ENCODE peak calls at places on chromosomes 5 and 9, in five cellular contexts. C is body of pancreas, F is heart right ventricle, L is tibial nerve, U is left lung. G is an unnamed sample. For H3K4me1, the result is how much of the 10 kb centered on the place peaks cover.

GRCh38 chr5:138502121-138502520 is 36.8 kb downstream of the EGR1 start:
- DNase-seq in C (no peak), F (no peak), L (no peak), U (no peak), G (no peak)

GRCh38 chr9:114671605-114672004 is 10.4 kb downstream of the TEX48 start:
- DNase-seq in C (peak), F (no peak), L (no peak), U (no peak), G (no peak)

GRCh38 chr9:69086312-69086711 is 50.8 kb downstream of the FXN start:
- DNase-seq in C (no peak), F (no peak), L (no peak), U (no peak), G (no peak)

GRCh38 chr5:134568761-134569725 is 43.6 kb downstream of the JADE2 start:
- DNase-seq in C (peak), F (peak), L (peak), U (peak), G (peak)

GRCh38 chr9:109640232-109641078 is 139.5 kb upstream of the PALM2AKAP2 start:
- DNase-seq in C (peak), F (peak), L (no peak), U (peak), G (peak)

GRCh38 chr5:15807248-15807647 is 307.3 kb downstream of the FBXL7 start:
- DNase-seq in C (no peak), F (no peak), L (no peak), U (no peak), G (no peak)

GRCh38 chr9:105676351-105676923 is 14.2 kb downstream of the TAL2 start:
- DNase-seq in C (no peak), F (no peak), L (no peak), U (no peak), G (no peak)

GRCh38 chr5:69084903-69085302 is 8.9 kb upstream of the SLC30A5 start:
- DNase-seq in C (no peak), F (no peak), L (no peak), U (no peak), G (no peak)

GRCh38 chr9:127776195-127776918 is 2.1 kb downstream of the SH2D3C start:
- DNase-seq in C (no peak), F (no peak), L (no peak), U (peak), G (peak)

GRCh38 chr9:110555971-110556370 is 23.6 kb downstream of the SVEP1 start:
- DNase-seq in C (peak), F (peak), L (peak), U (no peak), G (peak)

GRCh38 chr5:132086277-132086794 is 12.7 kb downstream of the CSF2 start:
- DNase-seq in C (peak), F (peak), L (no peak), U (peak), G (no peak)

GRCh38 chr5:1294839-1295649 is at the start of gene TERT:
- DNase-seq in C (no peak), F (no peak), L (no peak), U (peak), G (peak)

GRCh38 chr5:137778772-137779564 is 24.8 kb upstream of the HNRNPA0 start:
- DNase-seq in C (no peak), F (no peak), L (no peak), U (no peak), G (no peak)

DNA sequence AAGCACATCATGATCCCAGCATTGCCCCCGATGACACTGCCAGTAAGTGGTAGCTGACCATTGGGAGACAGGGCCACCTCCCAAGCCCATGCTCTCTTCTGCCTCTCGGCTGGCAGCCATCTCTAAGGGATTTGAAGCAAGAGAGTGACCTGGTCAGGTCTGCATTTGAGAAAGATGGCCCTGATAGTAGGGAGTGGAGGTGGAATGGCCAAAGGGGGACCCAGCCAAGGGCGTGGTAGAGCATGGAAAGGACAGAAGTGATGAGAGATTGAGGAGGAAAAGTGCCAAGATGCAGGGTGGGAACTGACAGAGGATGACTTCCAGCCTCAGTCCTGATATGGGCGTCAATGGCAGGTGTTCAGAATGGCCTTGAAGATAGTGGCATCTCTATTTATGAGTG is 9.0 kb downstream of the ABL1 start:
- DNase-seq in C (no peak), F (no peak), L (no peak), U (no peak), G (no peak)
- H3K4me1 ChIP-seq in C (half or more), F (half or more), L (under half), U (half or more), G (half or more)

DNA sequence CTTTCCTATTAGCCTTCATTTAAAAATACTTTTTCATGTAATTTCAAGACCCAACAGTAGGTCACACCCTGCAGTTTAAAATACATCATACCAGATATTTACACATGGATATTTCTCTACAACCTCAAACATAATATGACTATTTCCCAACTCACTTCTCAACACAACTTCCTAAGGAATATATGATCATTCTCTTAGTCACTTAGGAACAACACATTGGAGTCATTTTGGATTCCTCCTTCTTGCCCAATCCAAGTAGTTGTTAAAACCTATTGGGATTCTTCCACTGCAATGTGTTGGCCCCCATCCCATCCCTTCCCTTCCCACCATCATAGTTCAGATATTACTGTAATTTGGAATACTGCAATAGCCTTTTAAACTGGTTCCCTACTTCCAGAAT is 145.5 kb downstream of the DCP2 start:
- DNase-seq in C (no peak), F (no peak), L (peak), U (no peak), G (no peak)
- TF ChIP-seq CTCF in C (no peak), F (no peak), L (no peak), U (no peak), G (no peak)

DNA sequence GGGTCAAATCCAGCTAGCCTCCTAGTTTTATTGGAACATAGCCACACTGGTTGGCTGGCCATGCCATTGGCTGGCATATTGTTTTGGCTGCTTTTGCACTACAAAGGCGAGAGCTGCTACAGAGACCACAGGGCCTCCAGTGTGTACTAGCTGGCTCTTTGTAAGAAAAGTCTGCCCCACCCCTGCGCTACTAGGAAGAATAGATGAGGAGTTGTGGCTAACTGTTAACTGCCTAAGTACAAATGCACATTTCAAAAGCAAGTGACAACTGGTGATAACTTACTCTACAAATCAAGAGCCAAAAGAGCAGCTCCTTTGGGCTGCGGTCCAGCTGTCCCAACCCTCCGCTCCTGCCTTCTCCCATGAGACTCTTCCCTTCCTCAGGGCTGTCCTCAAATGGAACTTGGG is 63.9 kb downstream of the SERINC5 start:
- DNase-seq in C (no peak), F (peak), L (no peak), U (no peak), G (no peak)
- H3K4me3 ChIP-seq in C (no peak), F (no peak), L (no peak), U (no peak), G (no peak)

GRCh38 chr9:125890793-125891192 is 143.6 kb downstream of the PBX3 start:
- DNase-seq in C (no peak), F (no peak), L (no peak), U (no peak), G (no peak)
- H3K4me1 ChIP-seq in C (under half), F (under half), L (under half), U (under half), G (under half)

GRCh38 chr5:141412853-141413539 is at the start of gene PCDHGA10:
- DNase-seq in C (no peak), F (no peak), L (no peak), U (no peak), G (no peak)
- TF ChIP-seq CTCF in C (peak), F (peak), L (peak), U (peak), G (peak)

DNA sequence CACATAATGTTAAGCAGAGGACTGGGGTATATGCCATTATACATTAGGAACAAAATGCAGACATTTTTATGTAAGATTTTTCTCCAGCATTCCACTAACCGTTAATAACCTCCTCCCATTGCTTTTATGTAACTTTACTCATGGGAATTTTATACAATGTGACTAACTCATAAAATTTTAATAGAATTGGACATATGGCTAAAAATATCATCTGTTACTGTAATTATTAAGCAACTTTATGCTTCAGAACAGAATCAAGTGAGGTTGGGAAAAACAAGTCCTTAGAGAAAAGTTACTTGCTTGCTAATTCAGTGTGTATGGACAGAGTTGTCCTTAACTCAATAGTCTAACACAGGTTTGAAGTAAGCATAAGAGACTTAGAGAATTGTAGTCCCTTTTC is 54.8 kb upstream of the PCSK1 start:
- DNase-seq in C (no peak), F (no peak), L (no peak), U (no peak), G (no peak)
- H3K4me3 ChIP-seq in C (no peak), F (no peak), L (no peak), U (no peak), G (no peak)

GRCh38 chr9:2299156-2299842 is 284.2 kb downstream of the SMARCA2 start:
- DNase-seq in C (peak), F (no peak), L (no peak), U (peak), G (peak)
- H3K4me1 ChIP-seq in C (under half), F (under half), L (under half), U (under half), G (under half)

DNA sequence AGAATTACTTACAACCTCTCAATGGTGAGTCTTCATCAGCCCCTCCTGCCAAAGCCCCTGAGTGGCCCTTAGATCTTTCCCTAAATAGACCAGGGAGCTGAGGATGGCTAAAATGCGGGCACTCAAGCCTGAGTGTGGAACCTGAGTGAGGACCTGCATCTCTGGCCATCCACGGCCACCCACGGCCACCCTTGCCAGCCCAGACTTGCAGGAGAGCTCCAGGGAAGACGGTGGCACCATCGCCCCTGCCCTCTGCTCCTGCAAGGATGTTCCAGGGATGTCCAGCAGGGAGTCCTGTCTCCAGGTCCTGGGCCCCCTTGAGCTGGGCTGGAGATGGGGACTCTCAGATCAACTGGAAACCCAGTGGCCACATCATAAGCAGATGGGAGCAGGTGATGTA is 68.2 kb upstream of the OLFM1 start:
- DNase-seq in C (no peak), F (no peak), L (no peak), U (no peak), G (no peak)
- TF ChIP-seq CTCF in C (no peak), F (no peak), L (no peak), U (no peak), G (no peak)

G was measured in lower lobe of right lung.